ENCODE peak calls at places on chromosomes 16 and 17, in six cellular contexts. L is GM12878, W is HepG2, M is HCT116, P is endothelial cell of umbilical vein, A is GM23338. G is an unnamed sample.

GRCh38 chr17:68621065-68621464 is 19.9 kb upstream of the FAM20A start:
- DNase-seq in L (no peak), W (no peak), M (no peak), P (no peak), A (no peak), G (no peak)

GRCh38 chr17:34401165-34401564 is 38.1 kb upstream of the CCL1 start:
- DNase-seq in L (no peak), W (no peak), M (no peak), P (no peak), A (no peak), G (no peak)

GRCh38 chr17:47980516-47980915 is 9.6 kb downstream of the CDK5RAP3 start:
- DNase-seq in L (no peak), W (no peak), M (no peak), P (no peak), A (no peak), G (no peak)

GRCh38 chr17:4566785-4567184 is 6.4 kb upstream of the GGT6 start:
- DNase-seq in L (no peak), W (peak), M (peak), P (peak), A (peak), G (peak)

GRCh38 chr17:3818786-3819185 is 17.8 kb upstream of the ITGAE start:
- DNase-seq in L (no peak), W (peak), M (no peak), P (peak), A (no peak), G (no peak)

GRCh38 chr17:16948587-16949376 is 23.1 kb downstream of the TNFRSF13B start:
- DNase-seq in L (no peak), W (no peak), M (no peak), P (no peak), A (no peak), G (no peak)

GRCh38 chr16:56673916-56674315 is 4.3 kb downstream of the MT1H start:
- DNase-seq in L (no peak), W (peak), M (no peak), P (peak), A (peak), G (no peak)

GRCh38 chr17:56599093-56599492 is 5.6 kb downstream of the NOG start:
- DNase-seq in L (no peak), W (no peak), M (no peak), P (no peak), A (no peak), G (no peak)

GRCh38 chr17:80777274-80777673 is 214.4 kb upstream of the CHMP6 start:
- DNase-seq in L (no peak), W (no peak), M (no peak), P (no peak), A (peak), G (peak)

GRCh38 chr17:46167826-46168569 is 25.2 kb downstream of the KANSL1 start:
- DNase-seq in L (no peak), W (peak), M (no peak), P (no peak), A (no peak), G (no peak)

GRCh38 chr17:491086-492014 is 138.7 kb upstream of the RPH3AL start:
- DNase-seq in L (no peak), W (peak), M (no peak), P (peak), A (peak), G (no peak)

GRCh38 chr16:28241924-28242323 is 30.2 kb upstream of the XPO6 start:
- DNase-seq in L (no peak), W (no peak), M (no peak), P (no peak), A (no peak), G (no peak)

GRCh38 chr17:17180141-17180603 is 26.0 kb downstream of the PLD6 start:
- DNase-seq in L (no peak), W (no peak), M (no peak), P (no peak), A (no peak), G (no peak)

GRCh38 chr16:46775214-46775613 is 27.1 kb upstream of the MYLK3 start:
- DNase-seq in L (no peak), W (no peak), M (no peak), P (no peak), A (no peak), G (no peak)

GRCh38 chr16:23182206-23182674 is 305 bp upstream of the SCNN1G start:
- DNase-seq in L (peak), W (peak), M (peak), P (peak), A (peak), G (no peak)
- TF ChIP-seq POLR2AphosphoS5 in L (no peak), W (no peak), M (no peak), P (no peak), A (no peak), G (no peak)

GRCh38 chr17:42781639-42782401 is 1.4 kb downstream of the WNK4 start:
- DNase-seq in L (no peak), W (no peak), M (no peak), P (no peak), A (no peak), G (no peak)
- TF ChIP-seq EZH2 in L (no peak), W (no peak), M (no peak), P (peak), A (no peak), G (no peak)

GRCh38 chr17:82890339-82890730 is 50.5 kb upstream of the ZNF750 start:
- DNase-seq in L (no peak), W (no peak), M (no peak), P (no peak), A (no peak), G (no peak)

GRCh38 chr17:82888583-82889495 is 49.0 kb upstream of the ZNF750 start:
- DNase-seq in L (no peak), W (peak), M (no peak), P (no peak), A (no peak), G (no peak)

GRCh38 chr17:82890926-82891678 is 51.3 kb upstream of the ZNF750 start:
- DNase-seq in L (no peak), W (no peak), M (no peak), P (no peak), A (no peak), G (no peak)

GRCh38 chr17:82891911-82892310 is 52.1 kb upstream of the ZNF750 start:
- DNase-seq in L (no peak), W (no peak), M (no peak), P (no peak), A (no peak), G (no peak)

GRCh38 chr17:82889496-82890338 is 49.9 kb upstream of the ZNF750 start:
- DNase-seq in L (no peak), W (peak), M (peak), P (no peak), A (no peak), G (no peak)
- TF ChIP-seq POLR2AphosphoS5 in L (no peak), W (no peak), M (no peak), P (no peak), A (no peak), G (no peak)

GRCh38 chr17:58985265-58985810 is 121.3 kb downstream of the TRIM37 start:
- DNase-seq in L (no peak), W (no peak), M (no peak), P (no peak), A (no peak), G (no peak)

GRCh38 chr17:58986005-58986404 is 120.7 kb downstream of the TRIM37 start:
- DNase-seq in L (no peak), W (no peak), M (no peak), P (no peak), A (no peak), G (no peak)

GRCh38 chr17:58991718-58992331 is 114.9 kb downstream of the TRIM37 start:
- DNase-seq in L (peak), W (peak), M (no peak), P (no peak), A (no peak), G (no peak)

GRCh38 chr17:58993322-58993721 is 113.4 kb downstream of the TRIM37 start:
- DNase-seq in L (no peak), W (no peak), M (no peak), P (no peak), A (no peak), G (no peak)

GRCh38 chr17:58989629-58990028 is 117.1 kb downstream of the TRIM37 start:
- DNase-seq in L (no peak), W (no peak), M (no peak), P (no peak), A (no peak), G (no peak)
- TF ChIP-seq EZH2 in L (no peak), W (no peak), M (no peak), P (no peak), A (no peak), G (no peak)

GRCh38 chr17:77451271-77451893 is 310.6 kb downstream of the SEC14L1 start:
- DNase-seq in L (no peak), W (peak), M (no peak), P (peak), A (peak), G (no peak)

GRCh38 chr17:77453613-77454559 is 313.1 kb downstream of the SEC14L1 start:
- DNase-seq in L (no peak), W (peak), M (no peak), P (no peak), A (no peak), G (no peak)

GRCh38 chr17:77449908-77450741 is 309.4 kb downstream of the SEC14L1 start:
- DNase-seq in L (no peak), W (peak), M (no peak), P (no peak), A (peak), G (no peak)

GRCh38 chr17:77450742-77451270 is 310.0 kb downstream of the SEC14L1 start:
- DNase-seq in L (no peak), W (peak), M (no peak), P (no peak), A (no peak), G (no peak)

DNA sequence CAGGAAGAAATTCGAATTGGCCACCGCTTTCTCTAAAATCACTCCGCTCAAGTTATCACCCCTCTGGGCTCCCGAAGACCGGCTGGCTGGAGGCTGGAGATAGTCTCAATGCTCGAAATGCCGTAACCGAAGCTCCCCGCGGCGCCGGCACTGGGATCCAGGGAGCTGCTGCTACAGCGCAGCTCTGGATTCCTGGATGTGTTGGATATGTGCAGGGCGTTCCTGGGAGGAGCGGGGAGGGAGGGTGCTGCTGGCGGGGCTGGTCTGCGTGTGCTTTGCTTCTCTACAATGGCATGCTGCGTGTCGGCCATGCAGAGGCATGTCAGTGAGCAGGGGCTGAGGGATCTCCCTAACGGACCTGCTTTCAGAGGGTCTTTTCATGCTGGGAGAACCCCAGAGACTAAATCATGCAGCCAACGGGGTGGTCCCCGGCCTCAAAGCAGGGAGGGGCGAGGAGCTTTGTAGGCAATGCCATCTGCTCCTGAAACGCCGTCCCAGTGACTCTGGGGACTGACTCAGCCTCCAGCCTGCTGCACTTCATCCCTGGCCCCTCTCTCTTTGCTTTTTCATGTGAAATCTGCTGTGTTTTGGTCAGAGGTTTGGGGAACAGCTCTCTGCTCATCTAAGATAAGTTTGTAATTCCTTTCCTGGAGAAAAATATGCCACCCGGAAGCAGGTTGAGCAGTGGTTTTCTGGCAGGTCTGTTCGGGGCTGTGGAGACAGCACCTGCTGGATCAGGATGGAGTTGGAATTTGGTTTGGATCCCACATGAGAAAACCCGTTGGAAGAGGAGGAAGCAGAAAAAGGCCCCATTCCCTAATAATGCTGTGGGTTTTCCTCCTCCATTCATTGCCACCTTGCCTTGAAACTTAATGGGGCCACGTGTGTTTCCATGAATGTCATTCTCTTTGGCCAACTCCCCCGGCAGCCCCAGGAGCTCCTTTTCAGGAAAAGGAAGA is 311.4 kb downstream of the SEC14L1 start:
- DNase-seq in L (no peak), W (peak), M (no peak), P (peak), A (peak), G (no peak)
- TF ChIP-seq POLR2AphosphoS5 in L (peak), W (peak), M (no peak), P (no peak), A (no peak), G (no peak)

G was measured in SK-N-MC.